ENCODE peak calls at places on chromosomes 2 and 18, in eight cellular contexts. One of them, this sample, is unnamed. For H3K4me1, the result is how much of the 10 kb centered on the place peaks cover.

GRCh38 chr2:72989770-72990556 is 72.6 kb downstream of the EMX1 start:
- DNase-seq in body of pancreas: no peak
- DNase-seq in aorta: peak
- DNase-seq in ovary: peak
- DNase-seq in neural progenitor cell: no peak
- DNase-seq in lower lobe of right lung: no peak
- DNase-seq in OCI-LY7: no peak
- DNase-seq in A549: no peak
- DNase-seq in this sample: peak

GRCh38 chr2:226711606-226712296 is 87.9 kb downstream of the IRS1 start:
- DNase-seq in OCI-LY7: no peak
- DNase-seq in aorta: no peak
- DNase-seq in lower lobe of right lung: no peak
- DNase-seq in A549: no peak
- DNase-seq in ovary: no peak
- DNase-seq in neural progenitor cell: no peak
- DNase-seq in body of pancreas: no peak
- DNase-seq in this sample: no peak

GRCh38 chr18:10015288-10015701 is 101.5 kb downstream of the VAPA start:
- DNase-seq in neural progenitor cell: no peak
- DNase-seq in body of pancreas: no peak
- DNase-seq in A549: no peak
- DNase-seq in aorta: no peak
- DNase-seq in lower lobe of right lung: no peak
- DNase-seq in OCI-LY7: no peak
- DNase-seq in ovary: no peak
- DNase-seq in this sample: peak

GRCh38 chr18:54119524-54120019 is 104.9 kb downstream of the MBD2 start:
- DNase-seq in body of pancreas: no peak
- DNase-seq in A549: peak
- DNase-seq in ovary: no peak
- DNase-seq in neural progenitor cell: peak
- DNase-seq in lower lobe of right lung: no peak
- DNase-seq in OCI-LY7: peak
- DNase-seq in aorta: no peak
- DNase-seq in this sample: peak

GRCh38 chr18:49618741-49619392 is 57.0 kb downstream of the LIPG start:
- DNase-seq in neural progenitor cell: peak
- DNase-seq in ovary: no peak
- DNase-seq in A549: no peak
- DNase-seq in body of pancreas: no peak
- DNase-seq in lower lobe of right lung: no peak
- DNase-seq in aorta: no peak
- DNase-seq in OCI-LY7: no peak
- DNase-seq in this sample: no peak

GRCh38 chr2:15941970-15942710 is 1.8 kb downstream of the MYCN start:
- DNase-seq in ovary: no peak
- DNase-seq in aorta: peak
- DNase-seq in neural progenitor cell: peak
- DNase-seq in lower lobe of right lung: no peak
- DNase-seq in A549: no peak
- DNase-seq in OCI-LY7: no peak
- DNase-seq in body of pancreas: no peak
- DNase-seq in this sample: peak

GRCh38 chr18:46073474-46074331 is 1.6 kb upstream of the PSTPIP2 start:
- DNase-seq in aorta: no peak
- DNase-seq in OCI-LY7: peak
- DNase-seq in ovary: peak
- DNase-seq in A549: peak
- DNase-seq in neural progenitor cell: peak
- DNase-seq in body of pancreas: peak
- DNase-seq in lower lobe of right lung: no peak
- DNase-seq in this sample: peak

GRCh38 chr2:65299246-65299645 is 71.6 kb downstream of the ACTR2 start:
- DNase-seq in lower lobe of right lung: no peak
- DNase-seq in body of pancreas: no peak
- DNase-seq in OCI-LY7: no peak
- DNase-seq in neural progenitor cell: no peak
- DNase-seq in aorta: no peak
- DNase-seq in A549: no peak
- DNase-seq in ovary: no peak
- DNase-seq in this sample: no peak

GRCh38 chr2:230362030-230362691 is 35.2 kb downstream of the SP140L start:
- DNase-seq in neural progenitor cell: no peak
- DNase-seq in aorta: no peak
- DNase-seq in body of pancreas: no peak
- DNase-seq in lower lobe of right lung: no peak
- DNase-seq in ovary: no peak
- DNase-seq in OCI-LY7: peak
- DNase-seq in A549: no peak
- DNase-seq in this sample: no peak

GRCh38 chr2:72117029-72117428 is 30.6 kb downstream of the CYP26B1 start:
- DNase-seq in ovary: no peak
- DNase-seq in OCI-LY7: no peak
- DNase-seq in neural progenitor cell: no peak
- DNase-seq in A549: no peak
- DNase-seq in body of pancreas: no peak
- DNase-seq in lower lobe of right lung: no peak
- DNase-seq in aorta: no peak
- DNase-seq in this sample: no peak

GRCh38 chr2:191954446-191954845 is 107.6 kb upstream of the CAVIN2 start:
- DNase-seq in lower lobe of right lung: no peak
- DNase-seq in A549: no peak
- DNase-seq in ovary: no peak
- DNase-seq in OCI-LY7: no peak
- DNase-seq in aorta: no peak
- DNase-seq in body of pancreas: no peak
- DNase-seq in neural progenitor cell: no peak
- DNase-seq in this sample: no peak

GRCh38 chr18:7325126-7325430 is 94.2 kb downstream of the LRRC30 start:
- DNase-seq in OCI-LY7: no peak
- DNase-seq in lower lobe of right lung: no peak
- DNase-seq in ovary: no peak
- DNase-seq in neural progenitor cell: no peak
- DNase-seq in body of pancreas: no peak
- DNase-seq in aorta: no peak
- DNase-seq in A549: no peak
- DNase-seq in this sample: no peak

GRCh38 chr2:209005371-209005770 is 418.5 kb upstream of the MAP2 start:
- DNase-seq in OCI-LY7: no peak
- DNase-seq in body of pancreas: no peak
- DNase-seq in neural progenitor cell: no peak
- DNase-seq in A549: no peak
- DNase-seq in ovary: no peak
- DNase-seq in lower lobe of right lung: no peak
- DNase-seq in aorta: no peak
- DNase-seq in this sample: no peak

GRCh38 chr2:147689510-147689909 is 155.3 kb upstream of the ACVR2A start:
- DNase-seq in lower lobe of right lung: no peak
- DNase-seq in ovary: no peak
- DNase-seq in A549: no peak
- DNase-seq in aorta: no peak
- DNase-seq in body of pancreas: no peak
- DNase-seq in neural progenitor cell: no peak
- DNase-seq in OCI-LY7: peak
- DNase-seq in this sample: no peak

GRCh38 chr2:110101911-110102774 is 13.5 kb downstream of the MALL start:
- DNase-seq in ovary: no peak
- DNase-seq in body of pancreas: no peak
- DNase-seq in A549: peak
- DNase-seq in aorta: peak
- DNase-seq in lower lobe of right lung: no peak
- DNase-seq in OCI-LY7: no peak
- DNase-seq in neural progenitor cell: no peak
- DNase-seq in this sample: no peak

GRCh38 chr2:229273384-229274338 is 2.6 kb upstream of the PID1 start:
- DNase-seq in aorta: no peak
- DNase-seq in lower lobe of right lung: peak
- DNase-seq in body of pancreas: peak
- DNase-seq in neural progenitor cell: peak
- DNase-seq in OCI-LY7: peak
- DNase-seq in ovary: peak
- DNase-seq in A549: peak
- DNase-seq in this sample: peak

GRCh38 chr2:233061591-233062446 is 1.7 kb downstream of the INPP5D start:
- DNase-seq in ovary: no peak
- DNase-seq in lower lobe of right lung: peak
- DNase-seq in neural progenitor cell: peak
- DNase-seq in aorta: peak
- DNase-seq in OCI-LY7: peak
- DNase-seq in A549: no peak
- DNase-seq in body of pancreas: no peak
- DNase-seq in this sample: peak

GRCh38 chr2:161076936-161077335 is 83.3 kb upstream of the TANK start:
- DNase-seq in neural progenitor cell: no peak
- DNase-seq in lower lobe of right lung: no peak
- DNase-seq in body of pancreas: no peak
- DNase-seq in ovary: no peak
- DNase-seq in A549: no peak
- DNase-seq in OCI-LY7: no peak
- DNase-seq in aorta: no peak
- DNase-seq in this sample: no peak

GRCh38 chr2:8285081-8285480 is 396.8 kb upstream of the ID2 start:
- DNase-seq in OCI-LY7: peak
- DNase-seq in lower lobe of right lung: no peak
- DNase-seq in neural progenitor cell: peak
- DNase-seq in body of pancreas: no peak
- DNase-seq in aorta: no peak
- DNase-seq in A549: no peak
- DNase-seq in ovary: no peak
- DNase-seq in this sample: peak

GRCh38 chr2:230898016-230898415 is 27.0 kb downstream of the GPR55 start:
- DNase-seq in A549: no peak
- DNase-seq in OCI-LY7: no peak
- DNase-seq in body of pancreas: peak
- DNase-seq in aorta: peak
- DNase-seq in lower lobe of right lung: no peak
- DNase-seq in neural progenitor cell: no peak
- DNase-seq in ovary: no peak
- DNase-seq in this sample: no peak

GRCh38 chr2:228118940-228119339 is 62.5 kb downstream of the SPHKAP start:
- DNase-seq in aorta: no peak
- DNase-seq in A549: no peak
- DNase-seq in neural progenitor cell: peak
- DNase-seq in OCI-LY7: no peak
- DNase-seq in ovary: no peak
- DNase-seq in body of pancreas: no peak
- DNase-seq in lower lobe of right lung: no peak
- DNase-seq in this sample: no peak

GRCh38 chr2:45011621-45012602 is 2.7 kb upstream of the SIX2 start:
- DNase-seq in body of pancreas: no peak
- DNase-seq in neural progenitor cell: no peak
- DNase-seq in lower lobe of right lung: no peak
- DNase-seq in OCI-LY7: no peak
- DNase-seq in aorta: no peak
- DNase-seq in A549: no peak
- DNase-seq in ovary: no peak
- DNase-seq in this sample: no peak
- H3K4me1 ChIP-seq in body of pancreas: half or more
- H3K4me1 ChIP-seq in neural progenitor cell: under half
- H3K4me1 ChIP-seq in lower lobe of right lung: under half
- H3K4me1 ChIP-seq in OCI-LY7: under half
- H3K4me1 ChIP-seq in aorta: under half
- H3K4me1 ChIP-seq in A549: under half
- H3K4me1 ChIP-seq in ovary: under half
- H3K4me1 ChIP-seq in this sample: under half

GRCh38 chr2:239120664-239121063 is 272.8 kb downstream of the TWIST2 start:
- DNase-seq in A549: no peak
- DNase-seq in aorta: no peak
- DNase-seq in OCI-LY7: no peak
- DNase-seq in lower lobe of right lung: no peak
- DNase-seq in neural progenitor cell: no peak
- DNase-seq in ovary: no peak
- DNase-seq in body of pancreas: no peak
- DNase-seq in this sample: no peak
- H3K4me3 ChIP-seq in A549: no peak
- H3K4me3 ChIP-seq in aorta: no peak
- H3K4me3 ChIP-seq in OCI-LY7: no peak
- H3K4me3 ChIP-seq in lower lobe of right lung: no peak
- H3K4me3 ChIP-seq in neural progenitor cell: no peak
- H3K4me3 ChIP-seq in ovary: no peak
- H3K4me3 ChIP-seq in body of pancreas: no peak
- H3K4me3 ChIP-seq in this sample: no peak

GRCh38 chr2:215536476-215536875 is 100.6 kb upstream of the FN1 start:
- DNase-seq in neural progenitor cell: no peak
- DNase-seq in body of pancreas: no peak
- DNase-seq in ovary: no peak
- DNase-seq in A549: no peak
- DNase-seq in lower lobe of right lung: no peak
- DNase-seq in aorta: no peak
- DNase-seq in OCI-LY7: no peak
- DNase-seq in this sample: no peak

GRCh38 chr2:215532844-215533243 is 97.0 kb upstream of the FN1 start:
- DNase-seq in ovary: no peak
- DNase-seq in aorta: no peak
- DNase-seq in A549: no peak
- DNase-seq in neural progenitor cell: no peak
- DNase-seq in lower lobe of right lung: no peak
- DNase-seq in OCI-LY7: no peak
- DNase-seq in body of pancreas: no peak
- DNase-seq in this sample: no peak

GRCh38 chr2:215535726-215536125 is 99.9 kb upstream of the FN1 start:
- DNase-seq in neural progenitor cell: no peak
- DNase-seq in body of pancreas: no peak
- DNase-seq in ovary: no peak
- DNase-seq in aorta: no peak
- DNase-seq in A549: no peak
- DNase-seq in lower lobe of right lung: no peak
- DNase-seq in OCI-LY7: no peak
- DNase-seq in this sample: no peak

GRCh38 chr2:215537621-215538020 is 101.8 kb upstream of the FN1 start:
- DNase-seq in ovary: no peak
- DNase-seq in A549: no peak
- DNase-seq in OCI-LY7: no peak
- DNase-seq in aorta: no peak
- DNase-seq in neural progenitor cell: no peak
- DNase-seq in lower lobe of right lung: no peak
- DNase-seq in body of pancreas: no peak
- DNase-seq in this sample: peak

GRCh38 chr2:215535125-215535668 is 99.3 kb upstream of the FN1 start:
- DNase-seq in ovary: no peak
- DNase-seq in body of pancreas: no peak
- DNase-seq in lower lobe of right lung: no peak
- DNase-seq in OCI-LY7: no peak
- DNase-seq in A549: no peak
- DNase-seq in aorta: no peak
- DNase-seq in neural progenitor cell: no peak
- DNase-seq in this sample: peak
- H3K27ac ChIP-seq in ovary: no peak
- H3K27ac ChIP-seq in body of pancreas: no peak
- H3K27ac ChIP-seq in lower lobe of right lung: no peak
- H3K27ac ChIP-seq in OCI-LY7: no peak
- H3K27ac ChIP-seq in A549: no peak
- H3K27ac ChIP-seq in aorta: no peak
- H3K27ac ChIP-seq in neural progenitor cell: no peak
- H3K27ac ChIP-seq in this sample: no peak

GRCh38 chr2:18596993-18597392 is 7.6 kb upstream of the NT5C1B start:
- DNase-seq in aorta: no peak
- DNase-seq in A549: no peak
- DNase-seq in ovary: no peak
- DNase-seq in OCI-LY7: no peak
- DNase-seq in neural progenitor cell: no peak
- DNase-seq in lower lobe of right lung: no peak
- DNase-seq in body of pancreas: no peak
- DNase-seq in this sample: no peak
- H3K4me1 ChIP-seq in aorta: under half
- H3K4me1 ChIP-seq in A549: under half
- H3K4me1 ChIP-seq in ovary: under half
- H3K4me1 ChIP-seq in OCI-LY7: under half
- H3K4me1 ChIP-seq in neural progenitor cell: under half
- H3K4me1 ChIP-seq in lower lobe of right lung: under half
- H3K4me1 ChIP-seq in body of pancreas: under half
- H3K4me1 ChIP-seq in this sample: under half

GRCh38 chr2:224816816-224817215 is 100.7 kb upstream of the CCDC195 start:
- DNase-seq in body of pancreas: no peak
- DNase-seq in lower lobe of right lung: no peak
- DNase-seq in neural progenitor cell: no peak
- DNase-seq in aorta: no peak
- DNase-seq in ovary: no peak
- DNase-seq in OCI-LY7: no peak
- DNase-seq in A549: peak
- DNase-seq in this sample: peak
- H3K4me3 ChIP-seq in body of pancreas: no peak
- H3K4me3 ChIP-seq in lower lobe of right lung: no peak
- H3K4me3 ChIP-seq in neural progenitor cell: no peak
- H3K4me3 ChIP-seq in aorta: no peak
- H3K4me3 ChIP-seq in ovary: no peak
- H3K4me3 ChIP-seq in OCI-LY7: no peak
- H3K4me3 ChIP-seq in A549: peak
- H3K4me3 ChIP-seq in this sample: no peak